ENCODE peak calls at places on chromosomes 5 and 9, in four cellular contexts. W is HepG2, R is K562, T is WTC11. V is an unnamed sample.

GRCh38 chr5:111262153-111262552 is 38.0 kb downstream of the CAMK4 start:
- DNase-seq in W (no peak), R (no peak), T (no peak), V (no peak)

GRCh38 chr9:92253656-92254055 is 39.8 kb downstream of the IARS1 start:
- DNase-seq in W (no peak), R (no peak), T (no peak), V (no peak)

GRCh38 chr5:23014251-23014650 is 161.1 kb upstream of the CDH12 start:
- DNase-seq in W (no peak), R (no peak), T (no peak), V (no peak)

GRCh38 chr5:167945542-167946384 is 345.7 kb upstream of the WWC1 start:
- DNase-seq in R (no peak), W (no peak), T (no peak), V (no peak)

GRCh38 chr5:683619-684481 is 9.3 kb downstream of the TPPP start:
- DNase-seq in T (no peak), R (no peak), W (no peak), V (no peak)

GRCh38 chr9:116061546-116062205 is 91.9 kb upstream of the PAPPA start:
- DNase-seq in R (no peak), W (no peak), T (no peak), V (no peak)

GRCh38 chr5:95178046-95178651 is 106.7 kb downstream of the MCTP1 start:
- DNase-seq in T (peak), R (no peak), W (peak), V (peak)

GRCh38 chr9:96122756-96123155 is 179.2 kb downstream of the HSD17B3 start:
- DNase-seq in R (no peak), T (no peak), W (no peak), V (no peak)

GRCh38 chr9:121302341-121302740 is 34.4 kb downstream of the GSN start:
- DNase-seq in W (no peak), T (no peak), R (no peak), V (no peak)

GRCh38 chr5:143775258-143775657 is 36.7 kb upstream of the HMHB1 start:
- DNase-seq in T (no peak), W (no peak), R (peak), V (no peak)

GRCh38 chr5:32144637-32145207 is 29.4 kb downstream of the GOLPH3 start:
- DNase-seq in W (no peak), T (no peak), R (no peak), V (no peak)

GRCh38 chr9:99336531-99336930 is 114.4 kb downstream of the SEC61B start:
- DNase-seq in W (no peak), R (no peak), T (no peak), V (no peak)

GRCh38 chr9:8632493-8632892 is 832.9 kb upstream of the DMAC1 start:
- DNase-seq in W (no peak), T (no peak), R (no peak), V (no peak)

GRCh38 chr9:8628771-8629170 is 829.2 kb upstream of the DMAC1 start:
- DNase-seq in W (no peak), R (no peak), T (no peak), V (no peak)

GRCh38 chr9:8622871-8623270 is 823.3 kb upstream of the DMAC1 start:
- DNase-seq in R (no peak), W (no peak), T (no peak), V (no peak)

GRCh38 chr9:8622222-8622802 is 822.7 kb upstream of the DMAC1 start:
- DNase-seq in T (no peak), R (no peak), W (no peak), V (no peak)

GRCh38 chr9:8627944-8628679 is 828.5 kb upstream of the DMAC1 start:
- DNase-seq in R (no peak), W (no peak), T (no peak), V (no peak)
- TF ChIP-seq NR2C2 in R (no peak), W (no peak), T (no peak), V (no peak)

DNA sequence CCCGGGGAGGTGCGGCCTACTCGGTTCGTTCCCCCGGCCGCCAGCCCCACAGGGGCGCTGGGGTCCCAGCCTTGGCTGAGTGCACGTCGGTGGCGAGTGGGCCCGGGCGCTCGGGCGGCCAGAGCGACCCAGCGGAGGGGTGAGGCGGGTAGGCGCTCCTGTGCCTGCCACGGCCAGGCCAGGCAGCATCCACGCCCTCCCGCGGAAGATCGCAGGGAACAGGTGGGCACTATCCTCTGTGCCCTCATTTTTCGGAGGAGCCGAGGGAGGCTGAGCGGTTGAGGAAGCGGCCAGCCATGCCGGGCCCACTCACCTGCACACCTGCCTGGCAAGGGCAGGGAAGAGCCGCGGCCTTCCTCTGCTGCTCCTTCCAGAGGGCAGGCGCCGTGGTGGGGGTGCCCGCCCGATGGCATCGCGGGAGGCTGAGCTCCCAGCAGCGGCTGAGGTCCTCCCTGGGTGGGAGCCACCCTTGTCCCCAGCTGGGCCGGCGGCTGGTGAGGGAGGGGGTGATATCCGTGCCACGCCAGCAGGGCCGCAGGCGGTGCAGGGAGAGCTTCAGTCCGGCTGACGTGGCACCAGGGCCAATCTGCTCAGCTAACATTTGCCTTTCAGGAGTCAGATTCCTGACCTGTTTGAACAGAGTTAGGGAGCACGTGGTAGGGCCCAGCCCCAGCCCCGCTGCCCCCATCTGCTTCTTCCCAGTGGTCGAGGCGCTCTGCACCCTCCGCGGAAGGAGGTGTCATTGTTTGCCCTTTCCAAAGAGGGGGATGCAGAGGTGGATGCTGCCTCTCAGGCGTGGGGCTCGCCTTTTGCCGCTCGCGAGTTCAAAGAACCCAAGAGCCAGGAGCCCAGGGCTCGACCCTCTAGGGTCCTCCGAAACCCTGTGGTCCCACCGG is 1.6 kb upstream of the SEC16A start:
- DNase-seq in T (no peak), W (peak), R (no peak), V (no peak)
- TF ChIP-seq NR2C2 in T (no peak), W (no peak), R (no peak), V (no peak)

DNA sequence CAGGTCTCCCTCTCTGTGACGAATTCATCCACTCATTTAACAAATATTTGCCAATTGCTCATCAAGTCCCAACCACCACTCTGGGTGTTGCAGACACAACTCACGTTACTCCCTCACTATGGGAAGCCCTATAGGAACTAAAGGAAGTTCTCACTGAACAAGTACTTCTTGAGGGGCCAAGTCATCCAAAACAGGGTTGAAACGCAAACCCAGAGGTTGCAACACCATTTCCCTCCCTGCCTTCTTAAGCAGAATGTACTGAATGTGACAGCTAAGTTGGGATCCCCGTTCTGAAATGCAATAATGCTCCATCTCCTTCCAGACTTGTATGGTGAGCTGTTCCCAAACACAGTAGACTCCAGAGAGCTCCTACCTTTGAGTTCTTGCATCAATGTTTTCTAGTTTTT is 34.3 kb downstream of the EPB41L4B start:
- DNase-seq in R (no peak), T (no peak), W (no peak), V (no peak)
- TF ChIP-seq NR2C2 in R (no peak), T (no peak), W (no peak), V (no peak)

DNA sequence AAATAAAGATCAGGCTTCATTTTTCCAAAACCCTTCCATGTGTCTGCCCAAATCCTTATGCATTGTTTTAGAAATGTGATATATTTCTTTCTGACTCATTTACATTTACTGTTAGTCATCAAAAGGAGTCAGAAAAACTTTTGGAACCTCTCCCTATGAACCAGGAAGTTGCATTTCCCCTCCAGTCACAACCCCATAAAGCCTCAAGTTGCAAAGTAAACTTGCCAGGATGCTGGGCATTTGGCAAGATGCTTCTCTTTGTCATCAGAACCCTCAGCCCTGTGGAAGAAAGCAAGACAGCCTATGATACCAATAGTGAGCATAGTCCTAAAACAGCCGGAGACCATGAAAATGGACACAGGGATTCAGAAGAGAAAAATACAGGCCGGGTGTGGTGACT is 84.2 kb downstream of the MUSK start:
- DNase-seq in T (no peak), R (no peak), W (no peak), V (no peak)
- TF ChIP-seq NR2C2 in T (no peak), R (no peak), W (no peak), V (no peak)

DNA sequence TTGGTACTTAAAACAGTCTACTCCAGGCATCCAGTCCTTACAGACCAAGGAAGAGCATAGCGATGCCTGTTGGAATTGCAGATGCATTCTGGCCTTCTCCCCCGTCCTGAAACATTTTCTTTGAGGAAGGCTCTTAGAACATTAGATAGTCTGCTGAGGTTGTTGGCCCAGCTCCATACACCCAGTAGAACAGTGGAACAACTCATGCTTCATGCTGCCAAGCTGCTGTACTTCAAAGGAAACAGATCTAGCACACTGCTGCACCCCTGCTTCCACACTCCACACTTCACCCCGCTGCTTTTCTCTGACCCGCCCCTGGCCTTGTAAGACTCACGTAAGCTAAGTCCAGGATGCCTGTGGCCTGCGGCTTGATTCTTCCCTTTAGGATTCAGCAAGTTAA is 33.4 kb upstream of the NCS1 start:
- DNase-seq in T (no peak), W (no peak), R (peak), V (no peak)
- TF ChIP-seq NR2C2 in T (no peak), W (no peak), R (no peak), V (no peak)

GRCh38 chr5:98635631-98636030 is 137.8 kb upstream of the RGMB start:
- DNase-seq in R (no peak), W (no peak), T (no peak), V (no peak)
- TF ChIP-seq NR2C2 in R (no peak), W (no peak), T (no peak), V (no peak)

GRCh38 chr9:130999265-130999623 is 9.7 kb upstream of the LAMC3 start:
- DNase-seq in R (no peak), T (no peak), W (no peak), V (no peak)
- TF ChIP-seq NR2C2 in R (no peak), T (no peak), W (no peak), V (no peak)

V was measured in GM12878.